ENCODE peak calls at places on chromosome 6, in seven cellular contexts. H is IMR-90, A is NCI-H1436, I is NCI-H1092 treated with DMSO at 0.1 percent for 48 hours, X is foreskin fibroblast, K is HS-5, B is mucosa of gallbladder. V is an unnamed sample.
A peak's percentile ranks its signal among the peaks of the same experiment; 100 is the strongest.

GRCh38 chr6:132952468-132952867 is 138.1 kb downstream of the RPS12 start:
- DNase-seq in H (peak; percentile 42), A (no peak), I (no peak), X (no peak), K (no peak), B (peak; percentile 29), V (no peak)

GRCh38 chr6:121682666-121683065 is 247.2 kb downstream of the GJA1 start:
- DNase-seq in H (no peak), A (no peak), I (no peak), X (no peak), K (no peak), B (no peak), V (no peak)

GRCh38 chr6:25962368-25963127 is at the start of gene TRIM38:
- DNase-seq in H (peak; percentile 89), A (peak; percentile 40), I (no peak), X (peak; percentile 89), K (peak; percentile 63), B (peak; percentile 88), V (peak; percentile 89)

GRCh38 chr6:163329991-163330390 is 84.5 kb upstream of the QKI start:
- DNase-seq in H (no peak), A (no peak), I (no peak), X (no peak), K (no peak), B (no peak), V (no peak)

GRCh38 chr6:35219683-35220326 is 6.0 kb downstream of the SCUBE3 start:
- DNase-seq in H (peak; percentile 55), A (no peak), I (peak; percentile 6), X (no peak), K (no peak), B (no peak), V (no peak)

GRCh38 chr6:42756713-42757112 is 10.8 kb upstream of the TBCC start:
- DNase-seq in H (no peak), A (no peak), I (no peak), X (no peak), K (no peak), B (no peak), V (no peak)

GRCh38 chr6:132401941-132402275 is 633 bp upstream of the MOXD1 start:
- DNase-seq in H (no peak), A (no peak), I (no peak), X (no peak), K (no peak), B (no peak), V (no peak)

GRCh38 chr6:43739642-43740091 is 30.3 kb upstream of the VEGFA start:
- DNase-seq in H (no peak), A (no peak), I (no peak), X (no peak), K (no peak), B (no peak), V (peak; percentile 44)

GRCh38 chr6:41344865-41345264 is 9.5 kb downstream of the NCR2 start:
- DNase-seq in H (no peak), A (no peak), I (no peak), X (no peak), K (no peak), B (no peak), V (no peak)

GRCh38 chr6:79946242-79946641 is 1.1 kb downstream of the ELOVL4 start:
- DNase-seq in H (peak; percentile 35), A (peak; percentile 21), I (peak; percentile 25), X (peak; percentile 3), K (peak; percentile 5), B (no peak), V (no peak)

GRCh38 chr6:31750411-31751022 is 10.7 kb downstream of the MSH5 start:
- DNase-seq in H (peak; percentile 66), A (no peak), I (no peak), X (no peak), K (no peak), B (no peak), V (no peak)

GRCh38 chr6:116217069-116217468 is 36.8 kb downstream of the TSPYL4 start:
- DNase-seq in H (peak; percentile 52), A (peak; percentile 20), I (peak; percentile 19), X (no peak), K (no peak), B (no peak), V (no peak)

GRCh38 chr6:52725133-52725529 is 38.1 kb downstream of the GSTA2 start:
- DNase-seq in H (no peak), A (no peak), I (no peak), X (no peak), K (no peak), B (peak; percentile 37), V (peak; percentile 17)

GRCh38 chr6:11094411-11094851 is 797 bp downstream of the SMIM13 start:
- DNase-seq in H (peak; percentile 45), A (no peak), I (peak; percentile 20), X (peak; percentile 28), K (no peak), B (peak; percentile 36), V (peak; percentile 54)

GRCh38 chr6:51350308-51350904 is 531.7 kb downstream of the TFAP2B start:
- DNase-seq in H (no peak), A (no peak), I (no peak), X (no peak), K (no peak), B (no peak), V (no peak)

GRCh38 chr6:36546958-36547645 is at the start of gene STK38:
- DNase-seq in H (peak; percentile 82), A (peak; percentile 88), I (peak; percentile 81), X (peak; percentile 80), K (peak; percentile 60), B (peak; percentile 93), V (peak; percentile 97)

GRCh38 chr6:167567142-167568033 is 242.5 kb downstream of the TTLL2 start:
- DNase-seq in H (no peak), A (no peak), I (no peak), X (no peak), K (no peak), B (peak; percentile 64), V (no peak)

GRCh38 chr6:155330133-155330734 is 15.9 kb upstream of the TFB1M start:
- DNase-seq in H (no peak), A (no peak), I (no peak), X (no peak), K (no peak), B (no peak), V (no peak)

GRCh38 chr6:44733868-44734267 is 346.4 kb downstream of the CDC5L start:
- DNase-seq in H (no peak), A (no peak), I (no peak), X (no peak), K (no peak), B (peak; percentile 67), V (peak; percentile 55)

GRCh38 chr6:134683783-134684765 is 265.8 kb downstream of the ALDH8A1 start:
- DNase-seq in H (peak; percentile 73), A (no peak), I (no peak), X (peak; percentile 28), K (peak; percentile 25), B (no peak), V (no peak)

GRCh38 chr6:46956409-46956808 is 34.7 kb upstream of the ADGRF5 start:
- DNase-seq in H (no peak), A (no peak), I (no peak), X (no peak), K (no peak), B (no peak), V (no peak)

GRCh38 chr6:106974337-106974998 is at the start of gene CD24:
- DNase-seq in H (no peak), A (peak; percentile 70), I (peak; percentile 87), X (no peak), K (no peak), B (peak; percentile 69), V (peak; percentile 83)

GRCh38 chr6:25166955-25167753 is 112.0 kb upstream of the CARMIL1 start:
- DNase-seq in H (no peak), A (no peak), I (no peak), X (no peak), K (no peak), B (no peak), V (no peak)

GRCh38 chr6:25637946-25638345 is 14.1 kb upstream of the SCGN start:
- DNase-seq in H (no peak), A (no peak), I (peak; percentile 86), X (no peak), K (no peak), B (peak; percentile 44), V (peak; percentile 20)

GRCh38 chr6:114096553-114097172 is 125.7 kb upstream of the HDAC2 start:
- DNase-seq in H (peak; percentile 28), A (peak; percentile 68), I (peak; percentile 11), X (no peak), K (no peak), B (no peak), V (no peak)

GRCh38 chr6:165725201-165725600 is 62.2 kb upstream of the PDE10A start:
- DNase-seq in H (no peak), A (no peak), I (no peak), X (no peak), K (no peak), B (no peak), V (no peak)

GRCh38 chr6:72825265-72825918 is 203.5 kb downstream of the KCNQ5 start:
- DNase-seq in H (peak; percentile 69), A (no peak), I (no peak), X (peak; percentile 37), K (no peak), B (no peak), V (no peak)

GRCh38 chr6:44470106-44470446 is 82.6 kb downstream of the CDC5L start:
- DNase-seq in H (no peak), A (peak; percentile 94), I (peak; percentile 98), X (no peak), K (no peak), B (no peak), V (no peak)

GRCh38 chr6:7151381-7151780 is 43.6 kb downstream of the RREB1 start:
- DNase-seq in H (no peak), A (no peak), I (no peak), X (no peak), K (no peak), B (no peak), V (no peak)

GRCh38 chr6:21748343-21749063 is 155.0 kb downstream of the SOX4 start:
- DNase-seq in H (peak; percentile 61), A (peak; percentile 92), I (peak; percentile 82), X (no peak), K (no peak), B (no peak), V (no peak)

GRCh38 chr6:7292856-7293255 is 20.1 kb downstream of the SSR1 start:
- DNase-seq in H (no peak), A (no peak), I (no peak), X (no peak), K (no peak), B (no peak), V (no peak)

GRCh38 chr6:149317656-149318571 is at the start of gene TAB2:
- DNase-seq in H (no peak), A (no peak), I (peak; percentile 34), X (no peak), K (no peak), B (peak; percentile 16), V (peak; percentile 44)

GRCh38 chr6:130282234-130282995 is 59.7 kb upstream of the SAMD3 start:
- DNase-seq in H (peak; percentile 45), A (no peak), I (no peak), X (no peak), K (no peak), B (no peak), V (no peak)

GRCh38 chr6:63927538-63927937 is 291.9 kb downstream of the PHF3 start:
- DNase-seq in H (no peak), A (no peak), I (no peak), X (no peak), K (no peak), B (no peak), V (no peak)